ENCODE peak calls at places on chromosomes 5 and 9, in ten cellular contexts. U is caudate nucleus, B is non-pigmented ciliary epithelial cell, P is NCI-H2081, V is amygdala, S is T-helper 1 cell, J is gastrocnemius medialis, A is cardiac muscle cell, L is NT2/D1, O is NCI-H1417. Y is an unnamed sample.

GRCh38 chr5:90878549-90879196 is 320.1 kb downstream of the ADGRV1 start:
- DNase-seq in A (peak; percentile 66), J (no peak), S (no peak), V (no peak), P (no peak), O (no peak), B (peak; percentile 14), L (no peak), U (no peak), Y (no peak)

GRCh38 chr5:170306381-170306790 is 8.8 kb upstream of the LCP2 start:
- DNase-seq in L (no peak), S (no peak), O (no peak), J (peak; percentile 37), P (no peak), B (no peak), U (no peak), A (peak; percentile 85), V (no peak), Y (no peak)

GRCh38 chr5:37837101-37838032 is 2.5 kb downstream of the GDNF start:
- DNase-seq in V (peak; percentile 45), P (peak; percentile 73), S (no peak), A (peak; percentile 81), J (peak; percentile 49), B (no peak), O (peak; percentile 44), L (no peak), U (peak; percentile 84), Y (peak; percentile 14)

GRCh38 chr5:61702784-61703183 is 370.7 kb downstream of the ZSWIM6 start:
- DNase-seq in V (no peak), U (no peak), J (no peak), A (no peak), L (no peak), B (no peak), O (no peak), P (no peak), S (no peak), Y (no peak)

GRCh38 chr9:134776080-134776796 is 104.4 kb upstream of the FCN2 start:
- DNase-seq in V (no peak), J (no peak), O (no peak), P (no peak), A (peak; percentile 42), U (no peak), B (peak; percentile 30), S (no peak), L (no peak), Y (no peak)

GRCh38 chr9:134916161-134916665 is 1.5 kb downstream of the FCN1 start:
- DNase-seq in A (no peak), V (no peak), S (no peak), B (no peak), U (no peak), O (no peak), P (no peak), L (no peak), J (no peak), Y (no peak)

GRCh38 chr5:177546262-177546741 is 8.1 kb downstream of the FAM193B start:
- DNase-seq in L (peak; percentile 52), U (no peak), A (peak; percentile 98), V (no peak), B (peak; percentile 93), J (peak; percentile 52), P (no peak), S (no peak), O (no peak), Y (no peak)

GRCh38 chr9:128498911-128499310 is 5.6 kb upstream of the GLE1 start:
- DNase-seq in B (no peak), L (no peak), A (no peak), S (no peak), V (no peak), P (no peak), U (no peak), J (no peak), O (no peak), Y (no peak)

GRCh38 chr9:125432715-125433385 is 171.2 kb downstream of the GAPVD1 start:
- DNase-seq in P (no peak), A (no peak), J (no peak), B (no peak), O (no peak), L (no peak), U (no peak), V (no peak), S (no peak), Y (no peak)